ENCODE peak calls at places on chromosomes 5 and 9, in five cellular contexts. Z, M, K, P and Q are unnamed samples. For H3K4me1, the result is how much of the 10 kb centered on the place peaks cover.

GRCh38 chr5:2750758-2751464 is 566 bp downstream of the IRX2 start:
- DNase-seq in Z (no peak), M (no peak), K (no peak), P (no peak), Q (peak)

GRCh38 chr9:35618325-35618727 is at the start of gene CD72:
- DNase-seq in Z (no peak), M (no peak), K (no peak), P (no peak), Q (peak)

GRCh38 chr5:10451137-10451824 is 9.6 kb downstream of the ROPN1L start:
- DNase-seq in Z (no peak), M (peak), K (no peak), P (no peak), Q (no peak)

GRCh38 chr5:112684737-112685136 is 52.9 kb upstream of the APC start:
- DNase-seq in Z (no peak), M (no peak), K (no peak), P (no peak), Q (no peak)

GRCh38 chr5:142924135-142924883 is 154.1 kb downstream of the ARHGAP26 start:
- DNase-seq in Z (peak), M (no peak), K (peak), P (no peak), Q (no peak)

GRCh38 chr5:150142800-150143724 is 12.6 kb downstream of the PDGFRB start:
- DNase-seq in Z (no peak), M (peak), K (no peak), P (no peak), Q (no peak)

GRCh38 chr9:14573319-14573718 is 119.9 kb downstream of the ZDHHC21 start:
- DNase-seq in Z (no peak), M (no peak), K (no peak), P (no peak), Q (no peak)

GRCh38 chr9:9341203-9341602 is 1271.6 kb downstream of the PTPRD start:
- DNase-seq in Z (no peak), M (no peak), K (no peak), P (no peak), Q (peak)

GRCh38 chr5:55994502-55994997 is at the start of gene IL6ST:
- DNase-seq in Z (peak), M (peak), K (no peak), P (peak), Q (no peak)

GRCh38 chr5:169838688-169839087 is 141.6 kb downstream of the INSYN2B start:
- DNase-seq in Z (no peak), M (no peak), K (no peak), P (no peak), Q (no peak)

GRCh38 chr9:4489919-4490704 is at the start of gene SLC1A1:
- DNase-seq in Z (peak), M (peak), K (no peak), P (peak), Q (peak)

GRCh38 chr9:124388275-124389048 is 26.8 kb downstream of the PSMB7 start:
- DNase-seq in Z (no peak), M (no peak), K (no peak), P (no peak), Q (no peak)

GRCh38 chr9:124392254-124392653 is 23.0 kb downstream of the PSMB7 start:
- DNase-seq in Z (peak), M (peak), K (no peak), P (no peak), Q (no peak)

GRCh38 chr9:124390812-124391658 is 24.2 kb downstream of the PSMB7 start:
- DNase-seq in Z (no peak), M (peak), K (no peak), P (peak), Q (peak)

GRCh38 chr9:124386201-124386600 is 29.0 kb downstream of the PSMB7 start:
- DNase-seq in Z (no peak), M (no peak), K (no peak), P (peak), Q (no peak)

DNA sequence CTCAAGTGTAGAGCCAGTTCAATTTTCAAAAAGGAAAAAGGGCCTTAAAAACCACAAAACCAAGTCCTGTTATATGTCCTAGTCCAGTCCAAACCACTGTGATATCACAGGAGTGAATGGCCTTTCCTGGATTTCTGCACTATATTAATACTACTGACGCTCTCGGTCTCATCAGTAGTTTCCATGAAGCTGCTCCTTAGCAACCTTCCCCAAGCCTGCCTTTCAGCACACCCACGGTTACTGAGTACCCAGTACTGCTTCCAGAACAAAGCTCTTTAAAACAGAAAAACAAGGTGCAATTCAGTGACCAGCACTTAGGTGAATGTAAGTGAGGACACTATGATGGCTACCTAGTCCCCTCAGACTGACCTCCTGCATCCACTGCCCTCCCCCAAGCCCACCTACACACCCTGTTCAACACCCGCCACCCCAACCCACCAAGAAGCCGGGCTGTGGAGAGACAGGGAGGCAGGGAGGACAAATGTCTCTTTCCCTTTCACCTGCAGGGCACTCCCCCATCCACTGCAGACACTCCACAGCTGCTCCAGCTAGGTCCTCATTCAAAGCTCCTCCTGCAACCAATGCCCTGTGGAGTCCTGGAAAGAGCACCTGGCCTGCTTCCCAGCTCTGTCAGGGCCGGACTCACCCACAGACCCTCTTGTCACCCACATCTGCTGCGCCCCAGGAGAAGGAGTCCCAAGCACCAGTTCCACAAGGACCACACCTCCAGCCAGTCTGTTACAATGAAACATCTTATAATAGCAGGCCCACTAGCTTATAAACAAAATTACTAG is 25.9 kb downstream of the PSMB7 start:
- DNase-seq in Z (no peak), M (no peak), K (no peak), P (no peak), Q (no peak)
- H3K4me1 ChIP-seq in Z (under half), M (half or more), K (under half), P (under half), Q (under half)

DNA sequence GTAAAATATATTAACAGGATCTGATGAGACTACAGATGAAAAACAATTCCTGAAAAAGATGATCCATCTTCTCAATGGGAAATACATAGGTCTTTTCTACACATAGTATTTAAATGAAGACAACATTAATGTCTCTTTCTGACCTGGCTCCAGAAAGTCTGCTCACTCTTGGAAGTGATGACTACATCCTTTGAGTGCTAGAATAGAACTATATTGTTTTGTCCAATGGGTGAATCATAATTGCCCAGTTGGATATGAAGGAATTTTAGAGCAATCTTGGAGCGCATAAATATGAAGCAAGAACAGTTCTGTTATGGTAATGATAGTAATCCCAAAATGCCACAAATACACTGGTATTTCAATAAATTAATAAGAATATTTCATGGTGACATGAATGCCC is 322.1 kb downstream of the DEPDC1B start:
- DNase-seq in Z (no peak), M (no peak), K (no peak), P (no peak), Q (no peak)
- TF ChIP-seq EZH2 in Z (no peak), M (no peak), K (no peak), P (no peak), Q (no peak)

GRCh38 chr5:963310-963672 is 45.3 kb upstream of the NKD2 start:
- DNase-seq in Z (no peak), M (no peak), K (no peak), P (no peak), Q (no peak)

GRCh38 chr5:962801-963200 is 45.8 kb upstream of the NKD2 start:
- DNase-seq in Z (no peak), M (no peak), K (no peak), P (no peak), Q (no peak)

GRCh38 chr5:961711-962240 is 46.8 kb upstream of the NKD2 start:
- DNase-seq in Z (no peak), M (no peak), K (no peak), P (no peak), Q (no peak)

GRCh38 chr5:961002-961710 is 47.4 kb upstream of the NKD2 start:
- DNase-seq in Z (no peak), M (no peak), K (no peak), P (no peak), Q (no peak)

DNA sequence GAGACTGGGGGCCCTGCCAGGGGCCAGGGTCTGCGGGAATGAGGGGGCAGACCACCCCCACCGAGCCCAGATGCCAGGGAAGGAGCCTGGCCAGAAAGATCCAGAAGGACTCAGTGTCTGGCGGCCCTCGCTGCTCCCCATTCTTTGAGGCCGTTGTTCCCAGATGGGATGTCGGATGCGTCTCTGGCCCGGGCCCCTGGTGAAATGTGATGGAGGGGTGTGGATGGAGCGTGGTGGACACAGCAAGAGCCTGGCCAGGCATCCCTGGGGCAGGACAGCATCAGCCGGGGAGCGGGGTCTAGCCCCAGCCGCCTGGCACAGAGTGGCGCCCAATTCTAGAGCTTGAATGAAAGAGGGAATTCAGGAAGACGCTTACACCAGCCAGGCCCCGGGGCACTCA is 46.2 kb upstream of the NKD2 start:
- DNase-seq in Z (no peak), M (no peak), K (no peak), P (no peak), Q (no peak)
- H3K4me1 ChIP-seq in Z (under half), M (under half), K (half or more), P (under half), Q (under half)

DNA sequence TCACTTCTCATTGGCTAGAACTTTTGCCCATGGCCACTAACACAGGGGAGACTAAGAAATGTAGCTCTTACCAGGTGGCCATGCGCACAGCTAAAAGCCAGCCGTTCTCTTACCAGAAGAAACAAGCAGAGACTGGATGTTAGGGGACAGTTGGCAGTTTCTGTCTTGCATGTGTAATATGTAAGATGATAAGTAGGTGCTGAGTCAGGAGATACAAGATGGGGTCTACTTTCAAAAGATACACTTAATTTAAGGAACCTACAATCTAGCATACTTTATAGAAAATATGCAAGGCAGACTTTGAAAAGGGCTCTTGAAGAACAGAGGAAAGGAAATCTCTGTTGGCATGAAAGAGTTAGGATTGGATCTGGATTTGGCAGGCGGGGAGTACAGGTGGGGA is 244.5 kb downstream of the ZSWIM6 start:
- DNase-seq in Z (no peak), M (no peak), K (no peak), P (no peak), Q (no peak)
- TF ChIP-seq EZH2 in Z (no peak), M (no peak), K (no peak), P (no peak), Q (no peak)

GRCh38 chr9:129139233-129139992 is 28.2 kb downstream of the PTPA start:
- DNase-seq in Z (peak), M (peak), K (peak), P (peak), Q (peak)

GRCh38 chr9:129138476-129139232 is 27.4 kb downstream of the PTPA start:
- DNase-seq in Z (no peak), M (no peak), K (no peak), P (peak), Q (no peak)

GRCh38 chr9:129140397-129141065 is 29.3 kb downstream of the PTPA start:
- DNase-seq in Z (peak), M (peak), K (peak), P (peak), Q (peak)

GRCh38 chr9:129141066-129142041 is 30.1 kb downstream of the PTPA start:
- DNase-seq in Z (peak), M (no peak), K (no peak), P (peak), Q (peak)

GRCh38 chr9:129139993-129140396 is 28.8 kb downstream of the PTPA start:
- DNase-seq in Z (peak), M (peak), K (peak), P (peak), Q (peak)
- H3K4me1 ChIP-seq in Z (under half), M (under half), K (under half), P (half or more), Q (under half)